ENCODE peak calls at places on chromosomes 16 and 17, in eight cellular contexts. N is breast epithelium, T is H1, O is prostate gland, E is GM12892, D is stomach, L is sigmoid colon, W is endothelial cell of umbilical vein. B is an unnamed sample.

GRCh38 chr17:58191259-58191896 is 1.1 kb upstream of the EPX start:
- DNase-seq in N (no peak), T (no peak), O (no peak), E (no peak), D (no peak), L (peak), W (no peak), B (no peak)

GRCh38 chr17:6530324-6530920 is 25.9 kb downstream of the PITPNM3 start:
- DNase-seq in N (no peak), T (no peak), O (no peak), E (no peak), D (no peak), L (peak), W (no peak), B (no peak)

GRCh38 chr16:57445510-57445909 is 1.7 kb downstream of the CIAPIN1 start:
- DNase-seq in N (no peak), T (no peak), O (no peak), E (no peak), D (no peak), L (no peak), W (no peak), B (no peak)

GRCh38 chr17:30426292-30426691 is 47.6 kb downstream of the CPD start:
- DNase-seq in N (no peak), T (no peak), O (no peak), E (no peak), D (no peak), L (no peak), W (no peak), B (no peak)

GRCh38 chr17:29379084-29379811 is 10.9 kb upstream of the TAOK1 start:
- DNase-seq in N (no peak), T (no peak), O (peak), E (no peak), D (no peak), L (no peak), W (peak), B (no peak)

GRCh38 chr16:19513377-19514053 is 8.4 kb downstream of the GDE1 start:
- DNase-seq in N (no peak), T (no peak), O (no peak), E (no peak), D (no peak), L (no peak), W (no peak), B (no peak)

GRCh38 chr17:40474419-40475002 is 26.9 kb downstream of the TNS4 start:
- DNase-seq in N (no peak), T (no peak), O (no peak), E (no peak), D (no peak), L (no peak), W (no peak), B (no peak)

GRCh38 chr16:14491831-14492529 is 138.1 kb downstream of the PARN start:
- DNase-seq in N (no peak), T (no peak), O (no peak), E (no peak), D (no peak), L (no peak), W (peak), B (no peak)

GRCh38 chr17:57270801-57271245 is 14.5 kb downstream of the MSI2 start:
- DNase-seq in N (no peak), T (no peak), O (no peak), E (no peak), D (no peak), L (no peak), W (no peak), B (no peak)

GRCh38 chr16:30184430-30185140 is 1.2 kb downstream of the CORO1A start:
- DNase-seq in N (no peak), T (peak), O (no peak), E (no peak), D (peak), L (peak), W (no peak), B (peak)

GRCh38 chr16:57422026-57422944 is 17.7 kb downstream of the CCL17 start:
- DNase-seq in N (no peak), T (peak), O (peak), E (no peak), D (peak), L (peak), W (peak), B (no peak)

GRCh38 chr16:84055801-84056634 is 13.4 kb upstream of the SLC38A8 start:
- DNase-seq in N (no peak), T (no peak), O (peak), E (no peak), D (no peak), L (peak), W (no peak), B (no peak)

GRCh38 chr17:78013683-78014467 is 55.4 kb downstream of the TNRC6C start:
- DNase-seq in N (no peak), T (peak), O (peak), E (no peak), D (peak), L (peak), W (peak), B (no peak)

GRCh38 chr17:16407911-16408588 is 7.3 kb upstream of the TRPV2 start:
- DNase-seq in N (no peak), T (peak), O (peak), E (peak), D (peak), L (peak), W (peak), B (peak)

GRCh38 chr17:42270175-42270545 is 6.0 kb downstream of the STAT5B start:
- DNase-seq in N (no peak), T (no peak), O (no peak), E (no peak), D (no peak), L (no peak), W (no peak), B (no peak)

GRCh38 chr17:83071966-83072562 is 7.3 kb upstream of the METRNL start:
- DNase-seq in N (no peak), T (no peak), O (no peak), E (no peak), D (no peak), L (no peak), W (no peak), B (no peak)

GRCh38 chr17:39820541-39820940 is 43.6 kb downstream of the IKZF3 start:
- DNase-seq in N (no peak), T (no peak), O (no peak), E (no peak), D (no peak), L (no peak), W (no peak), B (no peak)

GRCh38 chr16:83513006-83513755 is 294.6 kb upstream of the HSBP1 start:
- DNase-seq in N (no peak), T (no peak), O (no peak), E (no peak), D (no peak), L (no peak), W (no peak), B (no peak)

GRCh38 chr17:8162232-8162996 is at the start of gene VAMP2:
- DNase-seq in N (peak), T (no peak), O (peak), E (peak), D (peak), L (peak), W (peak), B (no peak)

GRCh38 chr17:70230883-70231282 is 61.6 kb downstream of the KCNJ2 start:
- DNase-seq in N (no peak), T (no peak), O (no peak), E (no peak), D (no peak), L (no peak), W (no peak), B (no peak)

GRCh38 chr16:82748026-82748425 is 121.3 kb downstream of the CDH13 start:
- DNase-seq in N (no peak), T (no peak), O (no peak), E (no peak), D (no peak), L (no peak), W (peak), B (no peak)

GRCh38 chr16:27816561-27816960 is 247.0 kb downstream of the GSG1L start:
- DNase-seq in N (no peak), T (no peak), O (no peak), E (no peak), D (no peak), L (peak), W (no peak), B (no peak)

GRCh38 chr16:14635394-14636145 is 2.8 kb downstream of the BFAR start:
- DNase-seq in N (no peak), T (no peak), O (no peak), E (no peak), D (no peak), L (no peak), W (no peak), B (no peak)

GRCh38 chr17:1203111-1203966 is 23.6 kb upstream of the ABR start:
- DNase-seq in N (no peak), T (peak), O (peak), E (no peak), D (peak), L (peak), W (peak), B (peak)

GRCh38 chr17:45290269-45290765 is 26.5 kb downstream of the MAP3K14 start:
- DNase-seq in N (no peak), T (no peak), O (no peak), E (no peak), D (no peak), L (no peak), W (no peak), B (no peak)

GRCh38 chr16:57409870-57410585 is 5.5 kb downstream of the CCL17 start:
- DNase-seq in N (no peak), T (no peak), O (no peak), E (no peak), D (no peak), L (no peak), W (no peak), B (no peak)

GRCh38 chr16:47460301-47460754 is 535 bp downstream of the ITFG1 start:
- DNase-seq in N (no peak), T (no peak), O (no peak), E (no peak), D (no peak), L (no peak), W (no peak), B (no peak)

GRCh38 chr17:75315541-75316243 is 26.5 kb upstream of the SLC25A19 start:
- DNase-seq in N (no peak), T (no peak), O (no peak), E (no peak), D (no peak), L (no peak), W (no peak), B (peak)

GRCh38 chr16:63981639-63982038 is 1140.2 kb downstream of the CDH11 start:
- DNase-seq in N (no peak), T (no peak), O (no peak), E (no peak), D (no peak), L (no peak), W (no peak), B (no peak)

GRCh38 chr17:50828508-50829170 is 6.7 kb upstream of the WFIKKN2 start:
- DNase-seq in N (no peak), T (no peak), O (no peak), E (no peak), D (no peak), L (no peak), W (no peak), B (no peak)

GRCh38 chr16:87322833-87323726 is 5.9 kb upstream of the C16orf95 start:
- DNase-seq in N (no peak), T (no peak), O (no peak), E (no peak), D (no peak), L (no peak), W (no peak), B (no peak)

GRCh38 chr17:36475346-36475970 is 11.0 kb upstream of the ZNHIT3 start:
- DNase-seq in N (no peak), T (no peak), O (no peak), E (no peak), D (no peak), L (no peak), W (no peak), B (no peak)

GRCh38 chr16:87927195-87927562 is 9.2 kb downstream of the CA5A start:
- DNase-seq in N (no peak), T (no peak), O (no peak), E (no peak), D (no peak), L (no peak), W (no peak), B (no peak)

GRCh38 chr16:10694306-10694705 is 424 bp downstream of the TEKT5 start:
- DNase-seq in N (no peak), T (no peak), O (no peak), E (no peak), D (no peak), L (no peak), W (no peak), B (no peak)

DNA sequence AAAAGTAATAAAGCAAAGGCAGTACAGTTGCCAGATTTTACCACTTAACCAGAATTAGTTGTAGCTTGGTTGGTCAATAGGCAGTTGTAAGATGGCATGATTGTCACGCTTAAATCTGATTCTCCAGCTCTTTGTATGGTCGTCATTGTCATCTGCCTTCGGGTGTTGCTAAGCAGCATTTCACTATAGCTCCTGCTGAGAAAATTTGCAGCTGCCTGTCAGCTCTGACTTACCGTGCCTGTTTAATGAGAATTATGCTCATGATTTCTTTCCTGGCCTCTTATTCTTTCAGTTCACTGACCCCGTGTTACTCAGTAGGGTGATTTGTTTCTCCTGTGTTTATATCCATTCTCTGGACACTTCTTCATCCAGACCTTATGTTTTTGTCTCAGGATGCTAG is 66.7 kb downstream of the TANGO6 start:
- DNase-seq in N (no peak), T (no peak), O (no peak), E (no peak), D (no peak), L (no peak), W (no peak), B (no peak)
- TF ChIP-seq POLR2A in N (no peak), T (no peak), O (no peak), E (no peak), D (no peak), L (no peak), W (no peak), B (no peak)

GRCh38 chr17:15340966-15341365 is 431 bp downstream of the TEKT3 start:
- DNase-seq in N (no peak), T (no peak), O (no peak), E (no peak), D (no peak), L (no peak), W (no peak), B (no peak)

GRCh38 chr17:15343749-15344148 is 2.4 kb upstream of the TEKT3 start:
- DNase-seq in N (no peak), T (no peak), O (no peak), E (no peak), D (no peak), L (no peak), W (no peak), B (no peak)

GRCh38 chr17:15342460-15342859 is 1.1 kb upstream of the TEKT3 start:
- DNase-seq in N (no peak), T (no peak), O (no peak), E (no peak), D (no peak), L (no peak), W (no peak), B (no peak)

GRCh38 chr17:15341966-15342365 is 569 bp upstream of the TEKT3 start:
- DNase-seq in N (no peak), T (no peak), O (no peak), E (no peak), D (no peak), L (no peak), W (no peak), B (no peak)

GRCh38 chr17:15341385-15341849 is at the start of gene TEKT3:
- DNase-seq in N (peak), T (peak), O (peak), E (no peak), D (peak), L (peak), W (peak), B (no peak)
- TF ChIP-seq POLR2AphosphoS5 in N (no peak), T (no peak), O (no peak), E (no peak), D (no peak), L (peak), W (no peak), B (no peak)

GRCh38 chr17:2395258-2396170 is 5.3 kb downstream of the MNT start:
- DNase-seq in N (no peak), T (no peak), O (peak), E (no peak), D (no peak), L (peak), W (peak), B (no peak)
- TF ChIP-seq POLR2A in N (no peak), T (no peak), O (peak), E (no peak), D (no peak), L (peak), W (no peak), B (no peak)

DNA sequence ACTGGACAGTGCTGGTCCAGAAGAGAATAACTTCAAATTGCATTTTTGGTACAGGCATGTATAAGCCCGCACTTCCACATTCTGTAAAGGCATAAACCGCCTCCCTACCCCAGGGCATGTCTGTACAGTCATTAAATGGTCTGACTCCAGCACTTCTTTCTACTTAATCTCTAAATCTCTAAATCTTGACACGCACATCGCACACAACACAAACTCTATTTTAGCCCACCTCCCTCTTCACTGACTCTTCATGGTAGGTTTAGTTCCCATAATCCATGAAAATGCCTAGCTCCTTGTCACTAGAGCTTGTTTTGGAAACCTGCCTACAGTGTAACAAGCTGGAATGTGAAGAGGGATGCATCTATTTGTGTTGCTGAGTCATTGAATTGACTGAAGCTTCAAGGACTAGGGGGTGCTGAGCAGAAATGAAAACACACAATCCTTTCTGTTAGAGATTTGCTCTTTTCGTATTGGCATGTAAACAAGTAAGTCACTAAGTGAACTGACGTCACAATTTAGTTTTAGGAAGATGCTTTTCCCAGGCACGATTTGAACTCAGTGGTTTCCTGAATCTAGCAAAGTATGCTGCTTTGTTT is 1.6 kb upstream of the DUSP14 start:
- DNase-seq in N (no peak), T (no peak), O (peak), E (no peak), D (no peak), L (no peak), W (peak), B (no peak)
- TF ChIP-seq POLR2AphosphoS5 in N (no peak), T (no peak), O (peak), E (no peak), D (no peak), L (no peak), W (peak), B (no peak)

GRCh38 chr16:715448-716249 is 731 bp downstream of the METRN start:
- DNase-seq in N (no peak), T (no peak), O (no peak), E (no peak), D (no peak), L (no peak), W (no peak), B (no peak)

GRCh38 chr16:716768-717325 is 1.9 kb downstream of the METRN start:
- DNase-seq in N (no peak), T (no peak), O (no peak), E (no peak), D (no peak), L (no peak), W (no peak), B (no peak)

GRCh38 chr16:714079-714478 is 839 bp upstream of the METRN start:
- DNase-seq in N (no peak), T (no peak), O (no peak), E (no peak), D (no peak), L (no peak), W (no peak), B (no peak)

GRCh38 chr16:716250-716607 is 1.3 kb downstream of the METRN start:
- DNase-seq in N (peak), T (no peak), O (no peak), E (no peak), D (peak), L (no peak), W (no peak), B (no peak)

GRCh38 chr16:714558-715447 is at the start of gene METRN:
- DNase-seq in N (peak), T (peak), O (peak), E (peak), D (peak), L (peak), W (peak), B (peak)
- TF ChIP-seq POLR2A in N (no peak), T (no peak), O (no peak), E (no peak), D (no peak), L (no peak), W (no peak), B (no peak)

GRCh38 chr17:66789093-66789492 is 45.8 kb upstream of the CACNG5 start:
- DNase-seq in N (no peak), T (no peak), O (no peak), E (no peak), D (no peak), L (no peak), W (no peak), B (no peak)

GRCh38 chr17:66790476-66791061 is 44.3 kb upstream of the CACNG5 start:
- DNase-seq in N (no peak), T (no peak), O (no peak), E (no peak), D (no peak), L (no peak), W (no peak), B (no peak)

GRCh38 chr17:66789961-66790421 is 44.9 kb upstream of the CACNG5 start:
- DNase-seq in N (no peak), T (no peak), O (no peak), E (no peak), D (no peak), L (no peak), W (no peak), B (no peak)

GRCh38 chr17:66793810-66794209 is 41.1 kb upstream of the CACNG5 start:
- DNase-seq in N (no peak), T (no peak), O (no peak), E (no peak), D (no peak), L (no peak), W (no peak), B (no peak)

GRCh38 chr17:66791337-66791736 is 43.6 kb upstream of the CACNG5 start:
- DNase-seq in N (no peak), T (no peak), O (no peak), E (no peak), D (no peak), L (no peak), W (no peak), B (no peak)
- TF ChIP-seq POLR2AphosphoS5 in N (no peak), T (no peak), O (no peak), E (no peak), D (no peak), L (no peak), W (no peak), B (no peak)

DNA sequence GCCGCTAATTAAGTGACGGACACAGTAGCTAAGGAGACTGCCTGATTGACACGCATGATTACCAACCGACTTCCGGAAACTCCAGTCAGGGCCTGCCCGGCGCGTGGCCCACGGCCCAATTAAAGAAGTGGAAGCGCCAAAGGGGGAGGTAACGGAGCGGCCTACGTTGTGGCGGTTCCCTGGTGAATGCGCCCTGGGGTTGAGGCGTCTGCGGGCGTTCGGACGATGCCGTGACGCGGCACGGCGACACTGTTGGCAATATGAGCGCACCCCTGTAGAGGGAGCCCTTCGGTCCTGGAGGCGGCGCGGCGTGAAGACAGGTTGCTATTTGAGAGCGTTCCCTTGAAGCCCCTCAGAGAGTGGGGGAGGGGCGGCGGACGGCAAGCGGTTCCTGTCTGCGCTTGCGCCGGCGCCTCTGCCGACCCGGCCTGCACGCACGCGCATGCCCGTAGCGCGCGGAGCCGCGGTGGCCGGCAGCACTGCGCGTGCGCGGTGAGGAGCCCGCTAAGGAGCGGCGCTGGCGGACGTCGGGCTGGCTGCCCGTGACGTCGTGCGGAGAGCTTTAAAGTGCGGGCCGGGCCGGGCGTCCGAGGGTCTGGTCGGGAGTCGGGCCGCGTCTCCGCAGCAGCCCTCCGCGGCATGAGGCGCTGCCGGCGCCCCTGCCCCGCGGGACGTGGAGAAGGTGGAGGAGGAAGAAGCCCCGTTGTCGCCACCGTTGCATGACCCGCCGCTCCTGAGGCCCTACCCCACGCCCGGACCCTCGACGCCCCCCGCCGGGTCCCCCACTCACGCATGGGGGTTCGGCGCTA is at the start of gene ALKBH5:
- DNase-seq in N (peak), T (peak), O (peak), E (peak), D (peak), L (peak), W (peak), B (peak)
- TF ChIP-seq POLR2A in N (peak), T (no peak), O (peak), E (peak), D (peak), L (peak), W (peak), B (no peak)

B was measured in GM12891.